ENCODE peak calls at places on chromosomes 11 and 22, in eight cellular contexts. N is tibial nerve, L is upper lobe of left lung, Z is A549, V is esophagus muscularis mucosa, J is transverse colon, W is HepG2, F is K562. Y is an unnamed sample.
A peak's percentile ranks its signal among the peaks of the same experiment; 100 is the strongest.

GRCh38 chr11:46006418-46007070 is 84.1 kb downstream of the LARGE2 start:
- DNase-seq in N (no peak), F (peak; percentile 87), V (no peak), W (peak; percentile 71), L (no peak), Z (peak; percentile 74), J (no peak), Y (no peak)

GRCh38 chr11:2988996-2989395 is 3.1 kb downstream of the NAP1L4 start:
- DNase-seq in W (no peak), F (no peak), V (no peak), J (no peak), Z (no peak), L (no peak), N (no peak), Y (no peak)

GRCh38 chr11:35641206-35641885 is 21.2 kb upstream of the TRIM44 start:
- DNase-seq in J (no peak), V (no peak), F (no peak), L (no peak), N (no peak), W (no peak), Z (no peak), Y (no peak)

GRCh38 chr11:77151804-77152513 is 23.9 kb downstream of the MYO7A start:
- DNase-seq in N (no peak), W (no peak), V (no peak), Z (no peak), J (peak; percentile 40), F (no peak), L (no peak), Y (no peak)

GRCh38 chr22:39240841-39241631 is 3.7 kb downstream of the PDGFB start:
- DNase-seq in W (peak; percentile 91), F (peak; percentile 42), L (no peak), Z (peak; percentile 61), V (no peak), J (peak; percentile 73), N (no peak), Y (peak; percentile 86)

GRCh38 chr11:117759305-117759704 is 37.7 kb downstream of the DSCAML1 start:
- DNase-seq in Z (no peak), W (no peak), N (no peak), J (no peak), V (no peak), F (no peak), L (no peak), Y (no peak)

GRCh38 chr11:60251485-60252207 is 8.7 kb upstream of the MS4A4E start:
- DNase-seq in Z (peak; percentile 16), J (no peak), V (no peak), F (peak; percentile 76), L (no peak), N (no peak), W (peak; percentile 23), Y (no peak)

GRCh38 chr11:81497202-81497804 is 1236.4 kb downstream of the FAM181B start:
- DNase-seq in N (no peak), V (no peak), W (peak; percentile 24), J (no peak), L (no peak), Z (peak; percentile 24), F (peak; percentile 39), Y (no peak)

GRCh38 chr11:25742800-25743199 is 589.1 kb upstream of the ANO3 start:
- DNase-seq in W (no peak), L (no peak), J (no peak), Z (no peak), F (no peak), V (no peak), N (no peak), Y (no peak)

GRCh38 chr11:44862546-44863101 is 88.1 kb downstream of the TP53I11 start:
- DNase-seq in V (no peak), F (no peak), N (no peak), W (no peak), L (no peak), J (no peak), Z (peak; percentile 11), Y (no peak)

GRCh38 chr22:31618057-31618456 is 44.0 kb downstream of the PISD start:
- DNase-seq in Z (no peak), W (no peak), J (no peak), V (no peak), F (no peak), L (peak; percentile 81), N (no peak), Y (no peak)

GRCh38 chr22:18078329-18079041 is 695 bp downstream of the PEX26 start:
- DNase-seq in V (no peak), Z (peak; percentile 25), W (peak; percentile 34), N (no peak), F (peak; percentile 34), J (peak; percentile 60), L (peak; percentile 89), Y (no peak)

GRCh38 chr11:10540546-10540914 is 457 bp downstream of the RNF141 start:
- DNase-seq in L (no peak), J (no peak), W (peak; percentile 30), Z (no peak), V (no peak), F (peak; percentile 63), N (peak; percentile 17), Y (peak; percentile 75)

GRCh38 chr22:36611241-36611976 is 82.4 kb upstream of the EIF3D start:
- DNase-seq in Z (no peak), V (no peak), W (no peak), N (no peak), L (no peak), J (no peak), F (no peak), Y (no peak)

GRCh38 chr22:21758056-21758455 is 22.5 kb upstream of the YPEL1 start:
- DNase-seq in J (no peak), V (no peak), Z (no peak), L (no peak), W (no peak), N (no peak), F (no peak), Y (no peak)

GRCh38 chr11:107116358-107116757 is 98.1 kb upstream of the GUCY1A2 start:
- DNase-seq in N (no peak), Z (no peak), W (no peak), L (no peak), V (no peak), J (no peak), F (no peak), Y (no peak)

GRCh38 chr11:36139767-36140166 is 149.5 kb downstream of the COMMD9 start:
- DNase-seq in V (no peak), Z (no peak), J (no peak), L (no peak), F (no peak), N (no peak), W (no peak), Y (no peak)

GRCh38 chr11:67507242-67507890 is 596 bp downstream of the CDK2AP2 start:
- DNase-seq in W (no peak), J (peak; percentile 89), Z (peak; percentile 92), V (no peak), L (peak; percentile 93), N (peak; percentile 45), F (peak; percentile 80), Y (peak; percentile 88)

GRCh38 chr11:67504023-67504949 is 877 bp downstream of the PITPNM1 start:
- DNase-seq in F (peak; percentile 67), V (no peak), N (no peak), Z (no peak), J (peak; percentile 37), L (peak; percentile 91), W (no peak), Y (no peak)

GRCh38 chr11:67504950-67505561 is at the start of gene PITPNM1:
- DNase-seq in W (peak; percentile 29), V (no peak), F (peak; percentile 85), J (peak; percentile 89), N (peak; percentile 46), L (peak; percentile 97), Z (peak; percentile 62), Y (peak; percentile 80)

GRCh38 chr11:67506426-67507032 is 1.4 kb upstream of the PITPNM1 start:
- DNase-seq in W (no peak), F (no peak), L (no peak), J (peak; percentile 36), V (no peak), Z (no peak), N (no peak), Y (peak; percentile 69)

DNA sequence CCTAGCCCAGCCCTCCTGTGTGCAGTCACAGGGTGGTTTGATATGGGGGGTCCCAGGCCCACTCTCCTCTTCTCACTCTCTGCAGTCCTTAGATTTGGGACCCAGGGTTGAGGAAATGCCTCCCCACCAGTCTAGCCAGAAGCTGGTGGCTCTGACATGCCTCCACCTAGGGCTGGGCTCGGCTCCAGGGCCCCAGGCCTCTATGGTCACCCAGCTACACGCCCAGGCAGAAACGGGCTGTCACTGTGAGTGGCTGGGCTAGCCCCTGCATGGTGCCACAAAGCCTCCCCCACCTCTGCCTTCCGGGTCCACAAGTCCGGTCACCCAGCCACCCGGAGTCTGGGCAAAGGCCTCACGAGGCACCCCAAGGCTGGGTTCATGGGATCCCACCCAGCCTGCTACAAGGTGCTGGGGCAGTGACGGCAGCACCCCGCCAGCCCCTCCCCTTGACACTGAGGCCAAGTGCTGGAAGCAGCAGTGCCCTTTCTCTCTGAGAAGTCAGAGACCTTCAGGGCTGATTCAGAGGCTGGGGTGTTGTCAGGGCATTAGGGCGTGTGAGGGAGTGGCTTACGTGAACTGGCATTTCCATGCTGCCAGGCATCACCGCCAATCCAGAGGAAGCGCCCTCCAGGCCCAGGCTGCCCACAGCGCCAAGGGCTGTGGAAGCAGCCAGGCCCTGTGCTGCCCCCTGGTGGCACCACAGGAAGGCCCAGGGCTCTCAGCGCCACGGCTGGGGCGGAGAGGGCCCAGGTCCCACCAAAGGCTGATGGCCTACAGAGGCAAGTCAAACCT is 638 bp upstream of the PITPNM1 start:
- DNase-seq in F (peak; percentile 88), J (peak; percentile 95), Z (peak; percentile 98), V (peak; percentile 95), N (peak; percentile 78), L (peak; percentile 93), W (peak; percentile 80), Y (peak; percentile 93)
- H3K4me1 ChIP-seq in F (peaks cover 70% of the 10 kb centered on the region), J (peaks cover 33% of the 10 kb centered on the region), Z (peaks cover 34% of the 10 kb centered on the region), V (peaks cover 54% of the 10 kb centered on the region), N (peaks cover 29% of the 10 kb centered on the region), L (peaks cover 53% of the 10 kb centered on the region), W (peaks cover 50% of the 10 kb centered on the region), Y (peaks cover 48% of the 10 kb centered on the region)

GRCh38 chr11:34624069-34624468 is 3.2 kb downstream of the EHF start:
- DNase-seq in F (no peak), N (no peak), V (no peak), Z (no peak), L (peak; percentile 28), W (no peak), J (peak; percentile 75), Y (no peak)
- TF ChIP-seq EP300 in F (no peak), N (no peak), V (no peak), Z (no peak), L (no peak), W (no peak), J (no peak), Y (no peak)

DNA sequence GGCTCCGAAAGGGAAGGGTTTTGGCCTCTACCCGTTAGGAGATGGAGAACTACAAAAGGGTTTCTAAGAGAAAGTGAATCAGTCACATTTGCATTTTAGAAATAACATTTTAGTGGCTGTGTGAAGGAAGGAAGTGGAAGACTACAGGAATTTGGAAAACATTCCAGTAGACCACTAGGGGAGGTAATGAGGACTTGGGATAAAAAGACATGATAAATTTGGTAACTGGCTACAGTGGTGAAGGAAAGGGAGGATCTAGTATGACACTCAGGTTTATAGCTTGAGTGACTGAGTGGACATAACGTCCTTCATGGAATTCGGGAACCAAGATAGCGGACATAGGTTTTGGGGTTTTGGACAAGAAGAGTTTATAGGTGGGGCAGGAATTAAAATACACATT is 7.0 kb upstream of the RRM1 start:
- DNase-seq in V (no peak), N (no peak), Z (no peak), L (no peak), W (no peak), J (no peak), F (no peak), Y (no peak)
- TF ChIP-seq CTCF in V (no peak), N (no peak), Z (no peak), L (no peak), W (no peak), J (no peak), F (no peak), Y (no peak)

GRCh38 chr22:29748248-29748893 is 18.4 kb downstream of the ZMAT5 start:
- DNase-seq in Z (no peak), L (peak; percentile 62), F (no peak), V (no peak), N (no peak), W (no peak), J (peak; percentile 36), Y (no peak)
- H3K4me1 ChIP-seq in Z (no peaks in the 10 kb centered on the region), L (peaks cover 5% of the 10 kb centered on the region), F (peaks cover 11% of the 10 kb centered on the region), V (no peaks in the 10 kb centered on the region), N (no peaks in the 10 kb centered on the region), W (peaks cover 18% of the 10 kb centered on the region), J (no peaks in the 10 kb centered on the region), Y (no peaks in the 10 kb centered on the region)